ENCODE peak calls at places on chromosomes 5 and 9, in seven cellular contexts. One of them, this sample, is unnamed.

GRCh38 chr9:136857606-136858412 is 5.7 kb downstream of the MAMDC4 start:
- DNase-seq in HCT116: no peak
- DNase-seq in GM12878: no peak
- DNase-seq in SK-N-SH: no peak
- DNase-seq in HepG2: no peak
- DNase-seq in H1: peak; percentile 56
- DNase-seq in K562: no peak
- DNase-seq in this sample: no peak

GRCh38 chr5:163005949-163006348 is 431.4 kb upstream of the CCNG1 start:
- DNase-seq in HCT116: no peak
- DNase-seq in GM12878: no peak
- DNase-seq in SK-N-SH: no peak
- DNase-seq in HepG2: no peak
- DNase-seq in H1: no peak
- DNase-seq in K562: no peak
- DNase-seq in this sample: no peak

GRCh38 chr5:55037046-55037771 is 13.2 kb downstream of the GZMK start:
- DNase-seq in HCT116: peak; percentile 8
- DNase-seq in GM12878: no peak
- DNase-seq in SK-N-SH: no peak
- DNase-seq in HepG2: no peak
- DNase-seq in H1: peak; percentile 46
- DNase-seq in K562: no peak
- DNase-seq in this sample: peak; percentile 23

GRCh38 chr9:7783635-7784063 is 15.9 kb downstream of the DMAC1 start:
- DNase-seq in HCT116: no peak
- DNase-seq in GM12878: no peak
- DNase-seq in SK-N-SH: no peak
- DNase-seq in HepG2: no peak
- DNase-seq in H1: no peak
- DNase-seq in K562: no peak
- DNase-seq in this sample: no peak

GRCh38 chr5:117486879-117487391 is 912.3 kb upstream of the SEMA6A start:
- DNase-seq in HCT116: peak; percentile 43
- DNase-seq in GM12878: no peak
- DNase-seq in SK-N-SH: no peak
- DNase-seq in HepG2: no peak
- DNase-seq in H1: no peak
- DNase-seq in K562: no peak
- DNase-seq in this sample: no peak

GRCh38 chr9:20744046-20744630 is 60.1 kb downstream of the FOCAD start:
- DNase-seq in HCT116: no peak
- DNase-seq in GM12878: no peak
- DNase-seq in SK-N-SH: no peak
- DNase-seq in HepG2: no peak
- DNase-seq in H1: no peak
- DNase-seq in K562: no peak
- DNase-seq in this sample: no peak

GRCh38 chr9:7739595-7739994 is 60.0 kb downstream of the DMAC1 start:
- DNase-seq in HCT116: no peak
- DNase-seq in GM12878: no peak
- DNase-seq in SK-N-SH: no peak
- DNase-seq in HepG2: no peak
- DNase-seq in H1: no peak
- DNase-seq in K562: no peak
- DNase-seq in this sample: no peak

GRCh38 chr5:140556438-140556837 is 835 bp downstream of the SRA1 start:
- DNase-seq in HCT116: no peak
- DNase-seq in GM12878: no peak
- DNase-seq in SK-N-SH: peak; percentile 33
- DNase-seq in HepG2: no peak
- DNase-seq in H1: no peak
- DNase-seq in K562: no peak
- DNase-seq in this sample: no peak

GRCh38 chr5:2848634-2849033 is 97.2 kb upstream of the IRX2 start:
- DNase-seq in HCT116: no peak
- DNase-seq in GM12878: no peak
- DNase-seq in SK-N-SH: no peak
- DNase-seq in HepG2: no peak
- DNase-seq in H1: no peak
- DNase-seq in K562: no peak
- DNase-seq in this sample: no peak

GRCh38 chr5:172412724-172413260 is 41.5 kb downstream of the SH3PXD2B start:
- DNase-seq in HCT116: no peak
- DNase-seq in GM12878: peak; percentile 16
- DNase-seq in SK-N-SH: peak; percentile 61
- DNase-seq in HepG2: no peak
- DNase-seq in H1: no peak
- DNase-seq in K562: no peak
- DNase-seq in this sample: no peak

GRCh38 chr9:28598396-28598795 is 1025.1 kb upstream of the C9orf72 start:
- DNase-seq in HCT116: no peak
- DNase-seq in GM12878: no peak
- DNase-seq in SK-N-SH: peak; percentile 3
- DNase-seq in HepG2: no peak
- DNase-seq in H1: no peak
- DNase-seq in K562: no peak
- DNase-seq in this sample: no peak

GRCh38 chr5:10701567-10702039 is 59.4 kb downstream of the DAP start:
- DNase-seq in HCT116: no peak
- DNase-seq in GM12878: no peak
- DNase-seq in SK-N-SH: peak; percentile 76
- DNase-seq in HepG2: peak; percentile 18
- DNase-seq in H1: peak; percentile 73
- DNase-seq in K562: peak; percentile 79
- DNase-seq in this sample: no peak

GRCh38 chr5:522899-523657 is 1.2 kb downstream of the SLC9A3 start:
- DNase-seq in HCT116: no peak
- DNase-seq in GM12878: no peak
- DNase-seq in SK-N-SH: no peak
- DNase-seq in HepG2: no peak
- DNase-seq in H1: no peak
- DNase-seq in K562: no peak
- DNase-seq in this sample: no peak

GRCh38 chr5:37495668-37496067 is 116.5 kb downstream of the WDR70 start:
- DNase-seq in HCT116: no peak
- DNase-seq in GM12878: no peak
- DNase-seq in SK-N-SH: no peak
- DNase-seq in HepG2: no peak
- DNase-seq in H1: no peak
- DNase-seq in K562: no peak
- DNase-seq in this sample: no peak

GRCh38 chr5:169803077-169803981 is 166.3 kb downstream of the DOCK2 start:
- DNase-seq in HCT116: no peak
- DNase-seq in GM12878: no peak
- DNase-seq in SK-N-SH: peak; percentile 59
- DNase-seq in HepG2: no peak
- DNase-seq in H1: no peak
- DNase-seq in K562: peak; percentile 57
- DNase-seq in this sample: no peak

GRCh38 chr5:95446009-95446408 is 54.8 kb downstream of the FAM81B start:
- DNase-seq in HCT116: peak; percentile 10
- DNase-seq in GM12878: no peak
- DNase-seq in SK-N-SH: no peak
- DNase-seq in HepG2: no peak
- DNase-seq in H1: no peak
- DNase-seq in K562: peak; percentile 5
- DNase-seq in this sample: no peak

GRCh38 chr9:89491688-89492087 is 6.2 kb downstream of the SEMA4D start:
- DNase-seq in HCT116: no peak
- DNase-seq in GM12878: no peak
- DNase-seq in SK-N-SH: no peak
- DNase-seq in HepG2: no peak
- DNase-seq in H1: no peak
- DNase-seq in K562: no peak
- DNase-seq in this sample: no peak

GRCh38 chr9:20382460-20383071 is 239.7 kb downstream of the MLLT3 start:
- DNase-seq in HCT116: no peak
- DNase-seq in GM12878: no peak
- DNase-seq in SK-N-SH: no peak
- DNase-seq in HepG2: peak; percentile 74
- DNase-seq in H1: no peak
- DNase-seq in K562: no peak
- DNase-seq in this sample: no peak

GRCh38 chr9:36576866-36577265 is 4.2 kb downstream of the MELK start:
- DNase-seq in HCT116: no peak
- DNase-seq in GM12878: no peak
- DNase-seq in SK-N-SH: no peak
- DNase-seq in HepG2: no peak
- DNase-seq in H1: no peak
- DNase-seq in K562: no peak
- DNase-seq in this sample: no peak

GRCh38 chr5:43409809-43410271 is 2.4 kb downstream of the CCL28 start:
- DNase-seq in HCT116: no peak
- DNase-seq in GM12878: no peak
- DNase-seq in SK-N-SH: no peak
- DNase-seq in HepG2: no peak
- DNase-seq in H1: no peak
- DNase-seq in K562: no peak
- DNase-seq in this sample: no peak

GRCh38 chr5:7856855-7857254 is 5.9 kb upstream of the CFAP90 start:
- DNase-seq in HCT116: peak; percentile 15
- DNase-seq in GM12878: no peak
- DNase-seq in SK-N-SH: peak; percentile 65
- DNase-seq in HepG2: peak; percentile 38
- DNase-seq in H1: peak; percentile 56
- DNase-seq in K562: peak; percentile 34
- DNase-seq in this sample: peak; percentile 40

GRCh38 chr5:125412561-125413535 is 666.4 kb upstream of the ZNF608 start:
- DNase-seq in HCT116: no peak
- DNase-seq in GM12878: no peak
- DNase-seq in SK-N-SH: peak; percentile 73
- DNase-seq in HepG2: peak; percentile 4
- DNase-seq in H1: peak; percentile 62
- DNase-seq in K562: no peak
- DNase-seq in this sample: peak; percentile 72

GRCh38 chr9:129834489-129835127 is 467 bp downstream of the C9orf78 start:
- DNase-seq in HCT116: no peak
- DNase-seq in GM12878: no peak
- DNase-seq in SK-N-SH: peak; percentile 44
- DNase-seq in HepG2: peak; percentile 7
- DNase-seq in H1: no peak
- DNase-seq in K562: no peak
- DNase-seq in this sample: no peak

GRCh38 chr5:88785396-88786216 is 97.4 kb downstream of the MEF2C start:
- DNase-seq in HCT116: peak; percentile 96
- DNase-seq in GM12878: peak; percentile 43
- DNase-seq in SK-N-SH: no peak
- DNase-seq in HepG2: no peak
- DNase-seq in H1: no peak
- DNase-seq in K562: no peak
- DNase-seq in this sample: peak; percentile 16

GRCh38 chr5:129903466-129904101 is 681 bp upstream of the CHSY3 start:
- DNase-seq in HCT116: no peak
- DNase-seq in GM12878: no peak
- DNase-seq in SK-N-SH: no peak
- DNase-seq in HepG2: no peak
- DNase-seq in H1: peak; percentile 67
- DNase-seq in K562: no peak
- DNase-seq in this sample: no peak

DNA sequence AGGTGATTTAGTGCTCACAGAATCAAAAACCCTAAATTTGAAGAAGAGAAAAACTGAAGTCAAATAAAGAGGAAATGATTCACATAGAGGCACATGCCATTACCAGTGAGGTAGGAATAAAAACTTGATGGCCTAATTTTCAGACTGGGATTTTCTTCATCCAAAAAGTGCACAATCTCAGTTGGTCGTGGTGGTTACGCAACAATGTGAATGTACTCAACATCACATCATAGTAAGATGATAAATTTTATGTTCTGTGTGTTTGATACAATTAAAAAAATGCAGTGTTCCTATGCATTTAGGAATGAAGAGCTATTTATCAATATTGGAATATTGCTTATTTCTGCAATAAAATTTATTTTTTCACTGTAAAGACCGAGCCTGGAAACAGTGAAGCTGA is 60.7 kb downstream of the SV2C start:
- DNase-seq in HCT116: no peak
- DNase-seq in GM12878: no peak
- DNase-seq in SK-N-SH: no peak
- DNase-seq in HepG2: no peak
- DNase-seq in H1: no peak
- DNase-seq in K562: no peak
- DNase-seq in this sample: no peak
- TF ChIP-seq YY1 in HCT116: no peak
- TF ChIP-seq YY1 in GM12878: no peak
- TF ChIP-seq YY1 in SK-N-SH: no peak
- TF ChIP-seq YY1 in HepG2: no peak
- TF ChIP-seq YY1 in H1: no peak
- TF ChIP-seq YY1 in K562: no peak
- TF ChIP-seq YY1 in this sample: no peak

DNA sequence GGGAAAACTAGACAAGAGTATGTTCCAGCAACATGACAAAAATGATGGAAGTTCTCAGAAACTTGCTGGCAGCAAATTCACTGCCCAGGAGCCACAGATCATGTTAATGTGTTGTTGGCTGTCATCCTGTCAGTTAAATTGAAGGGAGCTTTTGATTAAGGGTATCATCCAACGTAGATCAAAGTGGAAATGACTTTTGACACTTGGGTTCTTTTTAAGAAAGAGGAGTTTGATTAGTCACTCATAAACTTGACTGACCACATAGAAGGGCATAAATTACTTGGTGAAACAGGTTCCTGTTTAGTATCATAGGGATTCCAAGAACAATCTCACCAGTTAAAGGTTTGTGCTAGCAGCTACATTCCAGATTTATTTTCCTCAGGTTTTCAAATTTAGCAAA is 288.7 kb downstream of the CSNK1G3 start:
- DNase-seq in HCT116: no peak
- DNase-seq in GM12878: no peak
- DNase-seq in SK-N-SH: no peak
- DNase-seq in HepG2: no peak
- DNase-seq in H1: no peak
- DNase-seq in K562: no peak
- DNase-seq in this sample: no peak
- TF ChIP-seq YY1 in HCT116: no peak
- TF ChIP-seq YY1 in GM12878: no peak
- TF ChIP-seq YY1 in SK-N-SH: no peak
- TF ChIP-seq YY1 in HepG2: no peak
- TF ChIP-seq YY1 in H1: no peak
- TF ChIP-seq YY1 in K562: no peak
- TF ChIP-seq YY1 in this sample: no peak

DNA sequence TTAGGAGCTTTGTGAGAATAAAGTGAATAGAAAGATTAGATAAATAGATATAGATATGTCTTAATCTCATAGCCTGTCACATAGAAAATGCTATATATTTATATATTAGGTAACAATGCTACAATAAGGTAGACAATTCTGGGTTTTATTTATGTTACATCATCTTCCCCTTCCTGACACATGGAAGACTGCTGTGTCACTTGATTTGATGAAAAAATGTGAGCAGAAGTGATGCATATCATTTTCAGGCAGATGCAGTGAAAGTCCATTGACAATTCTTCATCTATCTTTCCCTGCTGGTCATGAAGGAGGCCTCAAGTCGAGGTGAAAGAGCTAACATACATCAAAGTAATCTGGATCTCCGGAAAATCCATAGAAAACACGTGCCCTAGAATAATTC is 57.7 kb upstream of the CHD1 start:
- DNase-seq in HCT116: no peak
- DNase-seq in GM12878: no peak
- DNase-seq in SK-N-SH: no peak
- DNase-seq in HepG2: no peak
- DNase-seq in H1: no peak
- DNase-seq in K562: no peak
- DNase-seq in this sample: no peak
- TF ChIP-seq YY1 in HCT116: no peak
- TF ChIP-seq YY1 in GM12878: no peak
- TF ChIP-seq YY1 in SK-N-SH: no peak
- TF ChIP-seq YY1 in HepG2: no peak
- TF ChIP-seq YY1 in H1: no peak
- TF ChIP-seq YY1 in K562: no peak
- TF ChIP-seq YY1 in this sample: no peak

GRCh38 chr5:174464504-174465165 is 259.7 kb upstream of the MSX2 start:
- DNase-seq in HCT116: no peak
- DNase-seq in GM12878: no peak
- DNase-seq in SK-N-SH: no peak
- DNase-seq in HepG2: no peak
- DNase-seq in H1: no peak
- DNase-seq in K562: no peak
- DNase-seq in this sample: no peak
- TF ChIP-seq YY1 in HCT116: no peak
- TF ChIP-seq YY1 in GM12878: no peak
- TF ChIP-seq YY1 in SK-N-SH: no peak
- TF ChIP-seq YY1 in HepG2: no peak
- TF ChIP-seq YY1 in H1: no peak
- TF ChIP-seq YY1 in K562: no peak
- TF ChIP-seq YY1 in this sample: no peak

This sample was measured in NT2/D1.